ENCODE peak calls at places on chromosome 13, in five cellular contexts. One of them, this sample, is unnamed.

GRCh38 chr13:111947026-111947810 is 119.7 kb upstream of the SOX1 start:
- DNase-seq in K562: no peak
- DNase-seq in H1: peak; percentile 20
- DNase-seq in GM12878: no peak
- DNase-seq in HepG2: no peak
- DNase-seq in this sample: no peak

GRCh38 chr13:25738342-25738771 is 313.5 kb downstream of the SHISA2 start:
- DNase-seq in HepG2: no peak
- DNase-seq in GM12878: no peak
- DNase-seq in H1: no peak
- DNase-seq in K562: no peak
- DNase-seq in this sample: no peak

GRCh38 chr13:93256998-93257397 is 30.4 kb downstream of the GPC6 start:
- DNase-seq in GM12878: no peak
- DNase-seq in HepG2: no peak
- DNase-seq in H1: no peak
- DNase-seq in K562: no peak
- DNase-seq in this sample: no peak

GRCh38 chr13:99289674-99290337 is 17.4 kb downstream of the GPR183 start:
- DNase-seq in HepG2: no peak
- DNase-seq in GM12878: no peak
- DNase-seq in H1: no peak
- DNase-seq in K562: no peak
- DNase-seq in this sample: no peak

GRCh38 chr13:76597868-76598267 is 288.3 kb downstream of the KCTD12 start:
- DNase-seq in GM12878: no peak
- DNase-seq in H1: no peak
- DNase-seq in HepG2: no peak
- DNase-seq in K562: no peak
- DNase-seq in this sample: no peak

GRCh38 chr13:28423010-28423409 is 71.9 kb downstream of the FLT1 start:
- DNase-seq in K562: no peak
- DNase-seq in HepG2: no peak
- DNase-seq in H1: no peak
- DNase-seq in GM12878: peak; percentile 74
- DNase-seq in this sample: no peak

GRCh38 chr13:106384516-106384915 is 150.9 kb downstream of the EFNB2 start:
- DNase-seq in K562: no peak
- DNase-seq in H1: no peak
- DNase-seq in HepG2: no peak
- DNase-seq in GM12878: no peak
- DNase-seq in this sample: no peak

GRCh38 chr13:95188128-95188527 is 113.1 kb downstream of the ABCC4 start:
- DNase-seq in GM12878: no peak
- DNase-seq in K562: no peak
- DNase-seq in H1: no peak
- DNase-seq in HepG2: no peak
- DNase-seq in this sample: no peak

GRCh38 chr13:112795277-112795676 is 105.4 kb downstream of the ATP11A start:
- DNase-seq in HepG2: no peak
- DNase-seq in H1: no peak
- DNase-seq in K562: no peak
- DNase-seq in GM12878: no peak
- DNase-seq in this sample: no peak

GRCh38 chr13:38582133-38582532 is 104.7 kb upstream of the FREM2 start:
- DNase-seq in HepG2: peak; percentile 47
- DNase-seq in GM12878: no peak
- DNase-seq in K562: peak; percentile 7
- DNase-seq in H1: no peak
- DNase-seq in this sample: no peak

GRCh38 chr13:44191504-44192171 is 182.0 kb upstream of the SERP2 start:
- DNase-seq in GM12878: no peak
- DNase-seq in K562: peak; percentile 31
- DNase-seq in H1: no peak
- DNase-seq in HepG2: peak; percentile 64
- DNase-seq in this sample: peak; percentile 81

GRCh38 chr13:76939215-76939614 is 9.1 kb upstream of the ACOD1 start:
- DNase-seq in H1: no peak
- DNase-seq in GM12878: no peak
- DNase-seq in HepG2: no peak
- DNase-seq in K562: no peak
- DNase-seq in this sample: no peak

GRCh38 chr13:91046715-91047327 is 300.7 kb upstream of the MIR17HG start:
- DNase-seq in H1: no peak
- DNase-seq in HepG2: no peak
- DNase-seq in GM12878: no peak
- DNase-seq in K562: no peak
- DNase-seq in this sample: no peak

GRCh38 chr13:77338961-77339401 is 12.1 kb upstream of the MYCBP2 start:
- DNase-seq in K562: no peak
- DNase-seq in GM12878: no peak
- DNase-seq in HepG2: no peak
- DNase-seq in H1: no peak
- DNase-seq in this sample: no peak

GRCh38 chr13:81671103-81671502 is 1330.2 kb upstream of the SPRY2 start:
- DNase-seq in HepG2: no peak
- DNase-seq in GM12878: no peak
- DNase-seq in K562: no peak
- DNase-seq in H1: no peak
- DNase-seq in this sample: no peak

GRCh38 chr13:23140492-23140891 is 40.3 kb upstream of the SGCG start:
- DNase-seq in H1: no peak
- DNase-seq in HepG2: no peak
- DNase-seq in K562: no peak
- DNase-seq in GM12878: no peak
- DNase-seq in this sample: no peak

GRCh38 chr13:85508683-85509329 is 290.4 kb downstream of the SLITRK6 start:
- DNase-seq in HepG2: no peak
- DNase-seq in GM12878: no peak
- DNase-seq in H1: peak; percentile 47
- DNase-seq in K562: no peak
- DNase-seq in this sample: no peak

GRCh38 chr13:31204592-31204991 is 4.8 kb downstream of the B3GLCT start:
- DNase-seq in HepG2: peak; percentile 34
- DNase-seq in K562: peak; percentile 58
- DNase-seq in H1: peak; percentile 11
- DNase-seq in GM12878: no peak
- DNase-seq in this sample: peak; percentile 45

GRCh38 chr13:44307255-44307654 is 66.4 kb upstream of the SERP2 start:
- DNase-seq in GM12878: no peak
- DNase-seq in K562: no peak
- DNase-seq in HepG2: no peak
- DNase-seq in H1: no peak
- DNase-seq in this sample: peak; percentile 7

GRCh38 chr13:39148513-39148961 is 110.3 kb downstream of the NHLRC3 start:
- DNase-seq in K562: no peak
- DNase-seq in GM12878: no peak
- DNase-seq in HepG2: no peak
- DNase-seq in H1: no peak
- DNase-seq in this sample: no peak

GRCh38 chr13:56424246-56424645 is 716.5 kb upstream of the PRR20A start:
- DNase-seq in GM12878: no peak
- DNase-seq in HepG2: no peak
- DNase-seq in H1: no peak
- DNase-seq in K562: no peak
- DNase-seq in this sample: no peak

GRCh38 chr13:111622051-111622531 is 301.6 kb downstream of the TEX29 start:
- DNase-seq in GM12878: no peak
- DNase-seq in HepG2: no peak
- DNase-seq in H1: no peak
- DNase-seq in K562: no peak
- DNase-seq in this sample: no peak

GRCh38 chr13:98022210-98022609 is 68.7 kb downstream of the IPO5 start:
- DNase-seq in GM12878: no peak
- DNase-seq in HepG2: peak; percentile 29
- DNase-seq in H1: no peak
- DNase-seq in K562: no peak
- DNase-seq in this sample: no peak

GRCh38 chr13:44543424-44543823 is 32.7 kb downstream of the TSC22D1 start:
- DNase-seq in K562: no peak
- DNase-seq in HepG2: no peak
- DNase-seq in H1: no peak
- DNase-seq in GM12878: no peak
- DNase-seq in this sample: no peak

GRCh38 chr13:72221276-72221962 is 354.4 kb upstream of the DACH1 start:
- DNase-seq in K562: peak; percentile 17
- DNase-seq in GM12878: no peak
- DNase-seq in H1: peak; percentile 82
- DNase-seq in HepG2: peak; percentile 28
- DNase-seq in this sample: peak; percentile 18

GRCh38 chr13:36999054-36999927 is at the start of gene ALG5:
- DNase-seq in GM12878: peak; percentile 44
- DNase-seq in H1: peak; percentile 95
- DNase-seq in K562: peak; percentile 73
- DNase-seq in HepG2: peak; percentile 78
- DNase-seq in this sample: peak; percentile 72

GRCh38 chr13:100409132-100409531 is 179.5 kb downstream of the GGACT start:
- DNase-seq in GM12878: no peak
- DNase-seq in K562: no peak
- DNase-seq in HepG2: no peak
- DNase-seq in H1: no peak
- DNase-seq in this sample: no peak

GRCh38 chr13:32669030-32669646 is 82.9 kb downstream of the PDS5B start:
- DNase-seq in HepG2: peak; percentile 53
- DNase-seq in GM12878: no peak
- DNase-seq in H1: no peak
- DNase-seq in K562: peak; percentile 24
- DNase-seq in this sample: peak; percentile 28

GRCh38 chr13:97945792-97946419 is 7.6 kb upstream of the IPO5 start:
- DNase-seq in GM12878: no peak
- DNase-seq in HepG2: no peak
- DNase-seq in H1: no peak
- DNase-seq in K562: no peak
- DNase-seq in this sample: no peak

GRCh38 chr13:59946924-59947323 is 216.8 kb downstream of the DIAPH3 start:
- DNase-seq in K562: no peak
- DNase-seq in GM12878: no peak
- DNase-seq in HepG2: no peak
- DNase-seq in H1: no peak
- DNase-seq in this sample: no peak

GRCh38 chr13:40920826-40921225 is 98.3 kb downstream of the ELF1 start:
- DNase-seq in K562: no peak
- DNase-seq in GM12878: no peak
- DNase-seq in HepG2: no peak
- DNase-seq in H1: no peak
- DNase-seq in this sample: no peak
- TF ChIP-seq SRF in K562: no peak
- TF ChIP-seq SRF in GM12878: no peak
- TF ChIP-seq SRF in HepG2: no peak
- TF ChIP-seq SRF in H1: no peak
- TF ChIP-seq SRF in this sample: no peak

GRCh38 chr13:74134777-74135305 is 637 bp upstream of the KLF12 start:
- DNase-seq in K562: peak; percentile 12
- DNase-seq in GM12878: no peak
- DNase-seq in H1: peak; percentile 80
- DNase-seq in HepG2: no peak
- DNase-seq in this sample: no peak
- TF ChIP-seq SRF in K562: no peak
- TF ChIP-seq SRF in GM12878: no peak
- TF ChIP-seq SRF in H1: no peak
- TF ChIP-seq SRF in HepG2: no peak
- TF ChIP-seq SRF in this sample: no peak

GRCh38 chr13:110262082-110262436 is 44.9 kb downstream of the COL4A1 start:
- DNase-seq in H1: peak; percentile 35
- DNase-seq in K562: no peak
- DNase-seq in GM12878: no peak
- DNase-seq in HepG2: no peak
- DNase-seq in this sample: no peak

GRCh38 chr13:110261166-110262081 is 45.5 kb downstream of the COL4A1 start:
- DNase-seq in GM12878: no peak
- DNase-seq in K562: no peak
- DNase-seq in HepG2: no peak
- DNase-seq in H1: peak; percentile 57
- DNase-seq in this sample: no peak

GRCh38 chr13:110263906-110264305 is 43.1 kb downstream of the COL4A1 start:
- DNase-seq in K562: no peak
- DNase-seq in HepG2: no peak
- DNase-seq in GM12878: no peak
- DNase-seq in H1: peak; percentile 44
- DNase-seq in this sample: no peak

GRCh38 chr13:110262494-110262893 is 44.5 kb downstream of the COL4A1 start:
- DNase-seq in GM12878: no peak
- DNase-seq in HepG2: no peak
- DNase-seq in H1: no peak
- DNase-seq in K562: no peak
- DNase-seq in this sample: no peak

GRCh38 chr13:110262944-110263343 is 44.0 kb downstream of the COL4A1 start:
- DNase-seq in H1: no peak
- DNase-seq in GM12878: no peak
- DNase-seq in K562: no peak
- DNase-seq in HepG2: no peak
- DNase-seq in this sample: no peak
- TF ChIP-seq SRF in H1: no peak
- TF ChIP-seq SRF in GM12878: no peak
- TF ChIP-seq SRF in K562: no peak
- TF ChIP-seq SRF in HepG2: no peak
- TF ChIP-seq SRF in this sample: no peak

DNA sequence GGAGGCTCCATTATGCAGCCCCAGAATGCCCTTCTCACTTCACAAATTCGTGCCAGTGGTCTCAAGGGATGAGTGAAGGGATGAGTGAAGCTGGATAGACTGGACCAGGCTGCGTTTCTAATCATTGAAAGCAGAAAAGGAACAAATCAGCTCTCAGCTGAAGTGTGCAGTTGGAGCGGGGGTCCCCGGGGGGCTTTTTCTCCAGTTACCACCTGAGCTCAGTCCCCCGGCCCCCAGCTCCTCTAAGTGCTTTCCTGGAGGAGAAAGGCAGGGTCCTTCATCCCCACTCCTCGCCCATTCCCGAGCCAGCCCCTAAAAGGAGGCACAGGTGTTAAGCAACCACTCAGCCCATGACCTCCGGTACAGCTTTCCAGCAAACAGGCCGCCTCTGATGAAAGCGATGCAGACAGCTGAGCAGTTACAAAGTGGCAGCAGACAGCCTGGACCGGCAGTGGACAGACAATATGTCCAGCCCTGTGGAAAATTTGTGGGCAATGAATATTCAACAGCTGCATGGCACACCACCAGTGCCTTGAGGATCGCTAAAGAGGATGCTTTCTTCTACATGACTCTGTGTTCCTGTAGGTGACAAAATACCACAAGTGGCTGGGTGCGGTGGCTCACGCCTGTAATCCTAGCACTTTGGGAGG is 110.7 kb upstream of the UBL3 start:
- DNase-seq in GM12878: no peak
- DNase-seq in K562: no peak
- DNase-seq in HepG2: no peak
- DNase-seq in H1: no peak
- DNase-seq in this sample: no peak
- TF ChIP-seq SRF in GM12878: no peak
- TF ChIP-seq SRF in K562: no peak
- TF ChIP-seq SRF in HepG2: no peak
- TF ChIP-seq SRF in H1: no peak
- TF ChIP-seq SRF in this sample: no peak